ENCODE peak calls at places on chromosomes 12 and 14, in seven cellular contexts. Z is CD8-positive, alpha-beta T cell; H is uterus; Y is SJSA1; S is GM23338; A is adrenal gland; P is K562. O is an unnamed sample.
A peak's percentile ranks its signal among the peaks of the same experiment; 100 is the strongest.

GRCh38 chr14:93135399-93135798 is 19.7 kb upstream of the ITPK1 start:
- DNase-seq in Z (no peak), H (no peak), Y (peak; percentile 18), S (no peak), A (no peak), P (no peak), O (no peak)

GRCh38 chr12:41532072-41532471 is 344.0 kb downstream of the PDZRN4 start:
- DNase-seq in Z (no peak), H (no peak), Y (no peak), S (no peak), A (no peak), P (no peak), O (no peak)

GRCh38 chr12:52156310-52156709 is 35.5 kb downstream of the KRT80 start:
- DNase-seq in Z (no peak), H (no peak), Y (no peak), S (no peak), A (no peak), P (no peak), O (no peak)

GRCh38 chr14:103085106-103086091 is 1.4 kb downstream of the LBHD2 start:
- DNase-seq in Z (no peak), H (no peak), Y (no peak), S (peak; percentile 63), A (no peak), P (no peak), O (no peak)

GRCh38 chr14:24432259-24433131 is 2.7 kb downstream of the KHNYN start:
- DNase-seq in Z (no peak), H (peak; percentile 30), Y (no peak), S (no peak), A (peak; percentile 62), P (no peak), O (no peak)

GRCh38 chr12:5582541-5582940 is 150.6 kb downstream of the NTF3 start:
- DNase-seq in Z (no peak), H (no peak), Y (no peak), S (no peak), A (no peak), P (no peak), O (no peak)

GRCh38 chr12:50764116-50764860 is 387 bp downstream of the ATF1 start:
- DNase-seq in Z (peak; percentile 75), H (peak; percentile 36), Y (peak; percentile 72), S (peak; percentile 72), A (no peak), P (peak; percentile 90), O (no peak)

GRCh38 chr14:20686386-20687143 is 2.0 kb upstream of the ANG start:
- DNase-seq in Z (no peak), H (no peak), Y (peak; percentile 10), S (no peak), A (no peak), P (no peak), O (peak; percentile 74)

GRCh38 chr12:53495903-53496751 is 3.1 kb downstream of the MAP3K12 start:
- DNase-seq in Z (no peak), H (peak; percentile 82), Y (no peak), S (peak; percentile 83), A (peak; percentile 82), P (peak; percentile 56), O (peak; percentile 40)

GRCh38 chr14:67526676-67527459 is 6.2 kb upstream of the PLEKHH1 start:
- DNase-seq in Z (peak; percentile 15), H (peak; percentile 35), Y (peak; percentile 29), S (peak; percentile 89), A (peak; percentile 84), P (peak; percentile 49), O (peak; percentile 80)

GRCh38 chr12:85688837-85689236 is 147.4 kb downstream of the RASSF9 start:
- DNase-seq in Z (no peak), H (no peak), Y (peak; percentile 100), S (peak; percentile 30), A (no peak), P (no peak), O (no peak)

GRCh38 chr12:108724054-108724889 is 7.0 kb downstream of the CORO1C start:
- DNase-seq in Z (no peak), H (no peak), Y (peak; percentile 52), S (no peak), A (no peak), P (no peak), O (peak; percentile 55)

GRCh38 chr14:30223385-30223785 is 295.7 kb upstream of the PRKD1 start:
- DNase-seq in Z (no peak), H (peak; percentile 58), Y (peak; percentile 74), S (no peak), A (peak; percentile 95), P (no peak), O (peak; percentile 77)

GRCh38 chr12:122527478-122527944 is 462 bp downstream of the KNTC1 start:
- DNase-seq in Z (no peak), H (no peak), Y (no peak), S (peak; percentile 51), A (no peak), P (peak; percentile 25), O (peak; percentile 49)

GRCh38 chr12:46084666-46085631 is 94.6 kb upstream of the SCAF11 start:
- DNase-seq in Z (no peak), H (no peak), Y (no peak), S (peak; percentile 65), A (no peak), P (no peak), O (no peak)

GRCh38 chr14:96735509-96735908 is 61.7 kb upstream of the VRK1 start:
- DNase-seq in Z (no peak), H (no peak), Y (no peak), S (no peak), A (no peak), P (no peak), O (no peak)

GRCh38 chr14:46140445-46140844 is 511.1 kb downstream of the RPL10L start:
- DNase-seq in Z (no peak), H (no peak), Y (no peak), S (no peak), A (no peak), P (no peak), O (no peak)

GRCh38 chr14:104550340-104550848 is 29.2 kb upstream of the C14orf180 start:
- DNase-seq in Z (no peak), H (no peak), Y (no peak), S (no peak), A (peak; percentile 20), P (no peak), O (no peak)

GRCh38 chr14:97723321-97723720 is 926.1 kb downstream of the VRK1 start:
- DNase-seq in Z (no peak), H (no peak), Y (no peak), S (no peak), A (no peak), P (no peak), O (no peak)

GRCh38 chr12:44000309-44000952 is 164.6 kb downstream of the TMEM117 start:
- DNase-seq in Z (no peak), H (no peak), Y (peak; percentile 6), S (peak; percentile 89), A (peak; percentile 53), P (peak; percentile 24), O (peak; percentile 81)

GRCh38 chr12:18683603-18684002 is 54.2 kb downstream of the PLCZ1 start:
- DNase-seq in Z (no peak), H (no peak), Y (no peak), S (no peak), A (no peak), P (peak; percentile 23), O (no peak)

GRCh38 chr12:1212529-1212928 is 221.5 kb downstream of the ERC1 start:
- DNase-seq in Z (no peak), H (no peak), Y (no peak), S (peak; percentile 69), A (no peak), P (no peak), O (peak; percentile 56)

DNA sequence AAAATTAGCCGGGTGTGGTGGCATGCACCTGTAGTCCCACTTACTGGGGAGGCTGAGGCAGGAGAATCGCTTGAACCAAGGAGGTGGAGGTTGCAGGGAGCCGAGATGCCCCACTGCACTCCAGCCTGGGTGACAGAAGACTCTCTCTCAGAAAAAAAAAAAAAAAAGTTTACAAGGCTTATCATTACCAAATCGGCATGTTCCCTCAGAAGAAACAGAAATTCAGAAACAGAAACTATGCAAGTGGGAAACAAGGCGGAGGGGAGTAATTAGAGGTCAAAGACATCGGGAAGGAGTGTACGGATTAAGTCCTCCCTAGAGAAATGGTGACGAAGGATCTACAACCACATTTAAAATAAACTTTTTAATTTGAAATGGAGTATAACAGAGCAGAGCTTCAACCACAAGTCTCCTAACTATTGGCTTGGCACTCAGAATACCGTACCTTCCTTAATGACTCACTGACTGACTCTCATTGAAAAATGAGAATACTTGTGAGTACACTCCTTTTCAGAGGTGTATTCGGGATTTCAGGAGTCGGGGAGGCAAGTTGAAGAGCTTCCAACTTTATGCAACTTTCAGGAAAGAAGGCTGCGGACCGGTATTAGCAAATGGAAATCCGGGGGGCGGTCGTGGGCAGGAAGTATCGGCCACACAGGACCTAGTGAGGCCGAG is 922 bp downstream of the ENTPD5 start:
- DNase-seq in Z (no peak), H (no peak), Y (no peak), S (no peak), A (no peak), P (no peak), O (peak; percentile 60)
- H3K27ac ChIP-seq in Z (peak overlapping the region; percentile 94), H (peak overlapping the region; percentile 93), Y (peak overlapping the region; percentile 87), S (no peak overlapping the region), A (peak overlapping the region; percentile 97), P (peak overlapping the region; percentile 89), O (peak overlapping the region; percentile 97)

GRCh38 chr14:70954068-70954467 is 46.8 kb downstream of the PCNX1 start:
- DNase-seq in Z (no peak), H (no peak), Y (no peak), S (no peak), A (no peak), P (no peak), O (no peak)
- H3K27me3 ChIP-seq in Z (no peaks in the 10 kb centered on the region), H (no peaks in the 10 kb centered on the region), Y (no peaks in the 10 kb centered on the region), S (no peaks in the 10 kb centered on the region), A (no peaks in the 10 kb centered on the region), P (no peaks in the 10 kb centered on the region), O (no peaks in the 10 kb centered on the region)

DNA sequence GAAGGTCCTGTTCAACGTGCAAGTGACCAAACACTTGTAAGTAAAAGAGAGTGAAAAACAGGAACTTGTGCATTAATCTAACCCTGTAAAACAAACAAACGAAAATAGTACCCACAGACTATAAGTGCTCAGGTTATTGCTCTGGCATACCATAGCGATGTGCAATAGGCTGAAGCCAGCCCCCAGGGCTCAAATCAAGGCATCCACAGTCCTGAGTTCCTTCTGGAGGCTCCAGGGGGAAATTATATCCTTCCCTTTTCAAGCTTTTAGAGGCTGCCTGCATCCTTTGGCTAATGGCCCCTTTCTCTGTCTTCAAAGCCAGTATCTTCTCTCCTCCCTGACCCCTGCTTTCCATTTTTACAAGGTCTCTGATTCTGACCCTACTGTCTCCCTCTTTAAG is 8.1 kb upstream of the CMAS start:
- DNase-seq in Z (no peak), H (no peak), Y (no peak), S (no peak), A (no peak), P (no peak), O (no peak)
- H3K27ac ChIP-seq in Z (no peak overlapping the region), H (no peak overlapping the region), Y (no peak overlapping the region), S (no peak overlapping the region), A (no peak overlapping the region), P (no peak overlapping the region), O (no peak overlapping the region)

GRCh38 chr14:87063181-87063580 is 929.8 kb downstream of the GALC start:
- DNase-seq in Z (no peak), H (no peak), Y (no peak), S (no peak), A (no peak), P (no peak), O (no peak)
- H3K27me3 ChIP-seq in Z (no peaks in the 10 kb centered on the region), H (no peaks in the 10 kb centered on the region), Y (no peaks in the 10 kb centered on the region), S (no peaks in the 10 kb centered on the region), A (no peaks in the 10 kb centered on the region), P (no peaks in the 10 kb centered on the region), O (no peaks in the 10 kb centered on the region)